ENCODE peak calls at places on chromosomes 3 and 15, in eight cellular contexts. One of them, this sample, is unnamed.

GRCh38 chr3:10667269-10667668 is 148.8 kb upstream of the SLC6A11 start:
- DNase-seq in stomach: no peak
- DNase-seq in ovary: no peak
- DNase-seq in mesenchymal stem cell: no peak
- DNase-seq in HCT116: no peak
- DNase-seq in adipocyte: no peak
- DNase-seq in neuronal stem cell: no peak
- DNase-seq in fibroblast of lung: no peak
- DNase-seq in this sample: no peak

GRCh38 chr3:41365973-41366372 is 166.7 kb downstream of the CTNNB1 start:
- DNase-seq in stomach: no peak
- DNase-seq in neuronal stem cell: no peak
- DNase-seq in mesenchymal stem cell: no peak
- DNase-seq in fibroblast of lung: no peak
- DNase-seq in ovary: no peak
- DNase-seq in HCT116: no peak
- DNase-seq in adipocyte: no peak
- DNase-seq in this sample: no peak

GRCh38 chr15:89874926-89875564 is 18.7 kb downstream of the AP3S2 start:
- DNase-seq in fibroblast of lung: peak; percentile 75
- DNase-seq in adipocyte: peak; percentile 91
- DNase-seq in ovary: peak; percentile 81
- DNase-seq in HCT116: peak; percentile 43
- DNase-seq in neuronal stem cell: peak; percentile 44
- DNase-seq in stomach: peak; percentile 88
- DNase-seq in mesenchymal stem cell: peak; percentile 67
- DNase-seq in this sample: no peak

GRCh38 chr3:81339040-81339845 is 422.2 kb downstream of the GBE1 start:
- DNase-seq in mesenchymal stem cell: no peak
- DNase-seq in stomach: no peak
- DNase-seq in adipocyte: peak; percentile 30
- DNase-seq in ovary: no peak
- DNase-seq in fibroblast of lung: peak; percentile 3
- DNase-seq in HCT116: no peak
- DNase-seq in neuronal stem cell: no peak
- DNase-seq in this sample: no peak

GRCh38 chr3:78050276-78051080 is 1010.6 kb downstream of the ROBO2 start:
- DNase-seq in stomach: no peak
- DNase-seq in adipocyte: peak; percentile 56
- DNase-seq in HCT116: no peak
- DNase-seq in fibroblast of lung: peak; percentile 30
- DNase-seq in mesenchymal stem cell: peak; percentile 6
- DNase-seq in neuronal stem cell: no peak
- DNase-seq in ovary: no peak
- DNase-seq in this sample: no peak

GRCh38 chr3:170226426-170226960 is 4.3 kb downstream of the PRKCI start:
- DNase-seq in HCT116: no peak
- DNase-seq in neuronal stem cell: no peak
- DNase-seq in adipocyte: peak; percentile 52
- DNase-seq in fibroblast of lung: peak; percentile 14
- DNase-seq in mesenchymal stem cell: no peak
- DNase-seq in stomach: no peak
- DNase-seq in ovary: no peak
- DNase-seq in this sample: no peak

GRCh38 chr3:40130721-40131120 is 178.8 kb upstream of the EIF1B start:
- DNase-seq in fibroblast of lung: no peak
- DNase-seq in ovary: no peak
- DNase-seq in neuronal stem cell: no peak
- DNase-seq in mesenchymal stem cell: no peak
- DNase-seq in stomach: no peak
- DNase-seq in adipocyte: no peak
- DNase-seq in HCT116: no peak
- DNase-seq in this sample: no peak

GRCh38 chr15:47384316-47384715 is 333.0 kb upstream of the SEMA6D start:
- DNase-seq in fibroblast of lung: peak; percentile 96
- DNase-seq in ovary: peak; percentile 27
- DNase-seq in HCT116: no peak
- DNase-seq in mesenchymal stem cell: peak; percentile 94
- DNase-seq in neuronal stem cell: peak; percentile 42
- DNase-seq in stomach: no peak
- DNase-seq in adipocyte: peak; percentile 89
- DNase-seq in this sample: no peak

GRCh38 chr3:102745881-102746280 is 311.1 kb downstream of the ZPLD1 start:
- DNase-seq in mesenchymal stem cell: no peak
- DNase-seq in stomach: no peak
- DNase-seq in HCT116: peak; percentile 4
- DNase-seq in fibroblast of lung: peak; percentile 18
- DNase-seq in adipocyte: peak; percentile 39
- DNase-seq in ovary: no peak
- DNase-seq in neuronal stem cell: no peak
- DNase-seq in this sample: no peak

GRCh38 chr3:131794766-131795381 is 239.9 kb downstream of the CPNE4 start:
- DNase-seq in stomach: no peak
- DNase-seq in adipocyte: peak; percentile 80
- DNase-seq in mesenchymal stem cell: peak; percentile 58
- DNase-seq in fibroblast of lung: peak; percentile 74
- DNase-seq in HCT116: peak; percentile 39
- DNase-seq in neuronal stem cell: peak; percentile 51
- DNase-seq in ovary: no peak
- DNase-seq in this sample: peak; percentile 74

GRCh38 chr3:187183903-187184302 is 13.4 kb upstream of the RTP1 start:
- DNase-seq in neuronal stem cell: no peak
- DNase-seq in fibroblast of lung: no peak
- DNase-seq in mesenchymal stem cell: no peak
- DNase-seq in ovary: no peak
- DNase-seq in HCT116: no peak
- DNase-seq in adipocyte: no peak
- DNase-seq in stomach: no peak
- DNase-seq in this sample: no peak

GRCh38 chr3:133444071-133444774 is 44.4 kb downstream of the BFSP2 start:
- DNase-seq in HCT116: no peak
- DNase-seq in fibroblast of lung: peak; percentile 48
- DNase-seq in neuronal stem cell: no peak
- DNase-seq in mesenchymal stem cell: no peak
- DNase-seq in adipocyte: peak; percentile 35
- DNase-seq in ovary: no peak
- DNase-seq in stomach: peak; percentile 51
- DNase-seq in this sample: no peak

GRCh38 chr15:90609254-90610185 is 79.8 kb downstream of the CRTC3 start:
- DNase-seq in ovary: no peak
- DNase-seq in neuronal stem cell: no peak
- DNase-seq in stomach: no peak
- DNase-seq in fibroblast of lung: peak; percentile 67
- DNase-seq in HCT116: no peak
- DNase-seq in adipocyte: peak; percentile 24
- DNase-seq in mesenchymal stem cell: no peak
- DNase-seq in this sample: no peak

GRCh38 chr3:2765002-2765579 is 345.1 kb downstream of the IL5RA start:
- DNase-seq in neuronal stem cell: no peak
- DNase-seq in stomach: no peak
- DNase-seq in adipocyte: no peak
- DNase-seq in ovary: no peak
- DNase-seq in mesenchymal stem cell: peak; percentile 48
- DNase-seq in HCT116: no peak
- DNase-seq in fibroblast of lung: no peak
- DNase-seq in this sample: peak; percentile 11

GRCh38 chr3:31305324-31305723 is 227.4 kb upstream of the STT3B start:
- DNase-seq in neuronal stem cell: no peak
- DNase-seq in adipocyte: no peak
- DNase-seq in HCT116: no peak
- DNase-seq in stomach: no peak
- DNase-seq in ovary: no peak
- DNase-seq in mesenchymal stem cell: no peak
- DNase-seq in fibroblast of lung: no peak
- DNase-seq in this sample: no peak

GRCh38 chr3:157544501-157545139 is 41.4 kb upstream of the VEPH1 start:
- DNase-seq in neuronal stem cell: no peak
- DNase-seq in ovary: no peak
- DNase-seq in HCT116: no peak
- DNase-seq in fibroblast of lung: peak; percentile 94
- DNase-seq in adipocyte: peak; percentile 69
- DNase-seq in stomach: no peak
- DNase-seq in mesenchymal stem cell: no peak
- DNase-seq in this sample: no peak

GRCh38 chr15:86494475-86494874 is 414.8 kb downstream of the AGBL1 start:
- DNase-seq in ovary: no peak
- DNase-seq in neuronal stem cell: no peak
- DNase-seq in HCT116: no peak
- DNase-seq in fibroblast of lung: no peak
- DNase-seq in stomach: no peak
- DNase-seq in mesenchymal stem cell: no peak
- DNase-seq in adipocyte: no peak
- DNase-seq in this sample: no peak

GRCh38 chr15:86493884-86494283 is 414.2 kb downstream of the AGBL1 start:
- DNase-seq in ovary: no peak
- DNase-seq in mesenchymal stem cell: peak; percentile 64
- DNase-seq in HCT116: no peak
- DNase-seq in fibroblast of lung: no peak
- DNase-seq in stomach: no peak
- DNase-seq in neuronal stem cell: no peak
- DNase-seq in adipocyte: no peak
- DNase-seq in this sample: no peak

GRCh38 chr15:86489992-86490391 is 410.3 kb downstream of the AGBL1 start:
- DNase-seq in stomach: no peak
- DNase-seq in mesenchymal stem cell: no peak
- DNase-seq in fibroblast of lung: no peak
- DNase-seq in HCT116: no peak
- DNase-seq in adipocyte: no peak
- DNase-seq in ovary: no peak
- DNase-seq in neuronal stem cell: no peak
- DNase-seq in this sample: no peak

DNA sequence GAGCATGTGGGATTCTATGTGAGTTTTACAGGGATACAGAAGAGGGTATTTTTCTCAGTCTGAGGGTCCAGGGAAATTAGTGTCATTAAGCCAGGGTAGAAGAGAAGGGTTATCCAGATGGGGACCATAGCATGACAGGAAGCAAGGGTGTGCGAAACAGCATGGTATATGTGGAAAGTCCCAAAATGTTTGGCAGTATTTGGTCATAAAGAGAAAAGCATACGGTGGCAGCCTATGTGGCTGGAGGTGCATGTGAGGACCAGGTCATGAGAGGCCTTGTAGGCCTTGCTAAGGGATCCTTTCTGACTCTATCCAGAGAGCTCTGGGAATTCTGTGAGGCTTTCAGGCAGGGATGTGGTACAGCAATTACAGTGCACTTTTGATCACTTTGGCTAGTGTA is 411.4 kb downstream of the AGBL1 start:
- DNase-seq in ovary: no peak
- DNase-seq in neuronal stem cell: no peak
- DNase-seq in mesenchymal stem cell: no peak
- DNase-seq in HCT116: no peak
- DNase-seq in fibroblast of lung: no peak
- DNase-seq in stomach: no peak
- DNase-seq in adipocyte: no peak
- DNase-seq in this sample: no peak
- H3K4me3 ChIP-seq in ovary: no peak overlapping the region
- H3K4me3 ChIP-seq in neuronal stem cell: no peak overlapping the region
- H3K4me3 ChIP-seq in mesenchymal stem cell: no peak overlapping the region
- H3K4me3 ChIP-seq in HCT116: no peak overlapping the region
- H3K4me3 ChIP-seq in fibroblast of lung: no peak overlapping the region
- H3K4me3 ChIP-seq in stomach: no peak overlapping the region
- H3K4me3 ChIP-seq in adipocyte: no peak overlapping the region
- H3K4me3 ChIP-seq in this sample: no peak overlapping the region

DNA sequence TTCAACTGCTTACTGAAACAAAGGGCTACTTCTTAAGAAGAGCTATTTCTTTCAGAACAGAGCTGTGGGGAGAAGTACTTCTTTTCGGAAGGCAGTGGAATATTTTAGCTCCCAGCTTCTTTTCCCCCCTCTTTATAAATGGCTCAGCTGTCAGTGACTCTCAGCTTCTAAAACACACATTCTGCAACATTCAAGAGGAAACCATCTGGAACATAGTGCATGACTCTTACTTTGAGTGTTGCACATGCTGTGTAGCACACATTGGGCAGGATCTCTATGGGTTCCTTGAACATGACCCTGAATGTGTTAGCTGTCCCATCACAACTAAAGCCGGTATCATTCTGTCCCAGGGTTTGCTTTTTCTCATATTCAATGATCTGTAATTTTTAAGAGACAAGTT is 7.0 kb upstream of the C15orf40 start:
- DNase-seq in mesenchymal stem cell: no peak
- DNase-seq in ovary: no peak
- DNase-seq in stomach: no peak
- DNase-seq in neuronal stem cell: no peak
- DNase-seq in adipocyte: no peak
- DNase-seq in fibroblast of lung: peak; percentile 16
- DNase-seq in HCT116: no peak
- DNase-seq in this sample: no peak
- H3K4me1 ChIP-seq in mesenchymal stem cell: no peaks in the 10 kb centered on the region
- H3K4me1 ChIP-seq in ovary: peaks cover 2% of the 10 kb centered on the region
- H3K4me1 ChIP-seq in stomach: no peaks in the 10 kb centered on the region
- H3K4me1 ChIP-seq in neuronal stem cell: no peaks in the 10 kb centered on the region
- H3K4me1 ChIP-seq in adipocyte: peaks cover 4% of the 10 kb centered on the region
- H3K4me1 ChIP-seq in fibroblast of lung: no peaks in the 10 kb centered on the region
- H3K4me1 ChIP-seq in HCT116: no peaks in the 10 kb centered on the region
- H3K4me1 ChIP-seq in this sample: no peaks in the 10 kb centered on the region

GRCh38 chr3:125035217-125035616 is 20.6 kb downstream of the HEG1 start:
- DNase-seq in mesenchymal stem cell: peak; percentile 6
- DNase-seq in fibroblast of lung: no peak
- DNase-seq in neuronal stem cell: no peak
- DNase-seq in stomach: no peak
- DNase-seq in HCT116: no peak
- DNase-seq in adipocyte: no peak
- DNase-seq in ovary: no peak
- DNase-seq in this sample: no peak

GRCh38 chr3:125039897-125040175 is 16.0 kb downstream of the HEG1 start:
- DNase-seq in adipocyte: peak; percentile 27
- DNase-seq in mesenchymal stem cell: no peak
- DNase-seq in HCT116: no peak
- DNase-seq in neuronal stem cell: no peak
- DNase-seq in fibroblast of lung: no peak
- DNase-seq in ovary: no peak
- DNase-seq in stomach: no peak
- DNase-seq in this sample: no peak

GRCh38 chr3:125037498-125038150 is 18.2 kb downstream of the HEG1 start:
- DNase-seq in adipocyte: no peak
- DNase-seq in neuronal stem cell: no peak
- DNase-seq in HCT116: no peak
- DNase-seq in ovary: no peak
- DNase-seq in fibroblast of lung: no peak
- DNase-seq in stomach: no peak
- DNase-seq in mesenchymal stem cell: peak; percentile 40
- DNase-seq in this sample: no peak

GRCh38 chr3:125042725-125043406 is 12.9 kb downstream of the HEG1 start:
- DNase-seq in stomach: no peak
- DNase-seq in ovary: peak; percentile 59
- DNase-seq in adipocyte: peak; percentile 46
- DNase-seq in fibroblast of lung: peak; percentile 76
- DNase-seq in HCT116: no peak
- DNase-seq in mesenchymal stem cell: peak; percentile 60
- DNase-seq in neuronal stem cell: no peak
- DNase-seq in this sample: no peak

GRCh38 chr3:125039041-125039896 is 16.5 kb downstream of the HEG1 start:
- DNase-seq in HCT116: no peak
- DNase-seq in adipocyte: no peak
- DNase-seq in mesenchymal stem cell: peak; percentile 0
- DNase-seq in neuronal stem cell: peak; percentile 79
- DNase-seq in fibroblast of lung: no peak
- DNase-seq in ovary: no peak
- DNase-seq in stomach: no peak
- DNase-seq in this sample: no peak
- H3K4me3 ChIP-seq in HCT116: no peak overlapping the region
- H3K4me3 ChIP-seq in adipocyte: peak overlapping the region; percentile 51
- H3K4me3 ChIP-seq in mesenchymal stem cell: no peak overlapping the region
- H3K4me3 ChIP-seq in neuronal stem cell: no peak overlapping the region
- H3K4me3 ChIP-seq in fibroblast of lung: no peak overlapping the region
- H3K4me3 ChIP-seq in ovary: no peak overlapping the region
- H3K4me3 ChIP-seq in stomach: no peak overlapping the region
- H3K4me3 ChIP-seq in this sample: no peak overlapping the region

GRCh38 chr3:197144188-197144587 is 114.6 kb upstream of the MELTF start:
- DNase-seq in HCT116: no peak
- DNase-seq in fibroblast of lung: no peak
- DNase-seq in neuronal stem cell: no peak
- DNase-seq in ovary: no peak
- DNase-seq in stomach: no peak
- DNase-seq in mesenchymal stem cell: no peak
- DNase-seq in adipocyte: no peak
- DNase-seq in this sample: no peak
- H3K4me1 ChIP-seq in HCT116: no peaks in the 10 kb centered on the region
- H3K4me1 ChIP-seq in fibroblast of lung: no peaks in the 10 kb centered on the region
- H3K4me1 ChIP-seq in neuronal stem cell: no peaks in the 10 kb centered on the region
- H3K4me1 ChIP-seq in ovary: no peaks in the 10 kb centered on the region
- H3K4me1 ChIP-seq in stomach: no peaks in the 10 kb centered on the region
- H3K4me1 ChIP-seq in mesenchymal stem cell: no peaks in the 10 kb centered on the region
- H3K4me1 ChIP-seq in adipocyte: no peaks in the 10 kb centered on the region
- H3K4me1 ChIP-seq in this sample: no peaks in the 10 kb centered on the region

This sample was measured in iPS DF 6.9.